ENCODE peak calls at places on chromosome 1, in seven cellular contexts. F is GM12865, Y is NCI-H1048, D is tibial artery, H is activated T-helper 1 cell treated with Interleukin-2 at 50 U/mL for 16 hours, U is coronary artery, I is T-helper 9 cell. Q is an unnamed sample.
A peak's percentile ranks its signal among the peaks of the same experiment; 100 is the strongest.

GRCh38 chr1:182301026-182301436 is 90.6 kb downstream of the GLUL start:
- DNase-seq in D (no peak), H (no peak), U (no peak), Y (no peak), I (no peak), F (peak; percentile 31), Q (no peak)

GRCh38 chr1:116110507-116111195 is 548 bp upstream of the MAB21L3 start:
- DNase-seq in U (no peak), I (no peak), F (no peak), H (no peak), Y (no peak), D (no peak), Q (no peak)

GRCh38 chr1:153352523-153352922 is 3.9 kb upstream of the PGLYRP4 start:
- DNase-seq in D (no peak), U (peak; percentile 35), I (peak; percentile 51), F (peak; percentile 72), Y (peak; percentile 11), H (peak; percentile 32), Q (peak; percentile 76)

GRCh38 chr1:147758379-147759100 is 1.9 kb downstream of the GJA5 start:
- DNase-seq in H (no peak), I (no peak), F (no peak), U (no peak), Y (no peak), D (no peak), Q (no peak)

GRCh38 chr1:161020573-161021167 is at the start of gene F11R:
- DNase-seq in F (peak; percentile 61), U (no peak), Y (no peak), D (no peak), H (peak; percentile 17), I (peak; percentile 32), Q (peak; percentile 54)

GRCh38 chr1:18284750-18285532 is 177.3 kb downstream of the IGSF21 start:
- DNase-seq in D (no peak), Y (no peak), H (no peak), I (no peak), F (no peak), U (no peak), Q (no peak)

GRCh38 chr1:89823679-89824292 is 3.0 kb downstream of the LRRC8D start:
- DNase-seq in F (no peak), U (no peak), Y (no peak), H (no peak), I (no peak), D (no peak), Q (no peak)

GRCh38 chr1:115379943-115380342 is 41.9 kb upstream of the NGF start:
- DNase-seq in D (no peak), I (no peak), Y (no peak), F (no peak), U (no peak), H (no peak), Q (no peak)

GRCh38 chr1:31750858-31751638 is 13.1 kb downstream of the ADGRB2 start:
- DNase-seq in I (no peak), H (no peak), U (no peak), D (no peak), Y (no peak), F (peak; percentile 13), Q (no peak)

Q was measured in germinal center.